ENCODE peak calls at places on chromosomes 3 and 15, in seven cellular contexts. U is left cardiac atrium, I is HS-5, S is GDM1, Z is LoVo, K is mesendoderm, O is type B pancreatic cell. Y is an unnamed sample.

GRCh38 chr3:184173374-184173722 is 1.3 kb upstream of the AP2M1 start:
- DNase-seq in U (no peak), I (no peak), S (no peak), Z (no peak), K (no peak), O (no peak), Y (no peak)

GRCh38 chr3:59444293-59444671 is 394.5 kb upstream of the CFAP20DC start:
- DNase-seq in U (no peak), I (no peak), S (no peak), Z (no peak), K (no peak), O (no peak), Y (no peak)

GRCh38 chr3:69740103-69741021 is 1.1 kb downstream of the MITF start:
- DNase-seq in U (peak), I (no peak), S (no peak), Z (peak), K (peak), O (no peak), Y (no peak)

GRCh38 chr3:42711491-42712343 is 9.1 kb upstream of the HHATL start:
- DNase-seq in U (peak), I (no peak), S (no peak), Z (no peak), K (peak), O (peak), Y (no peak)

GRCh38 chr15:69718445-69718844 is 265.8 kb downstream of the RPLP1 start:
- DNase-seq in U (no peak), I (no peak), S (no peak), Z (no peak), K (no peak), O (no peak), Y (no peak)

GRCh38 chr3:154182322-154182922 is 61.2 kb downstream of the ARHGEF26 start:
- DNase-seq in U (no peak), I (no peak), S (no peak), Z (no peak), K (no peak), O (no peak), Y (peak)

GRCh38 chr3:186361612-186362408 is at the start of gene DGKG:
- DNase-seq in U (peak), I (no peak), S (peak), Z (no peak), K (no peak), O (no peak), Y (no peak)

GRCh38 chr3:185716436-185717090 is 108.3 kb downstream of the IGF2BP2 start:
- DNase-seq in U (no peak), I (no peak), S (no peak), Z (no peak), K (peak), O (no peak), Y (no peak)

GRCh38 chr15:40454904-40455391 is 14.2 kb downstream of the BAHD1 start:
- DNase-seq in U (no peak), I (no peak), S (no peak), Z (no peak), K (no peak), O (no peak), Y (no peak)

GRCh38 chr3:30611613-30612421 is 5.4 kb downstream of the TGFBR2 start:
- DNase-seq in U (no peak), I (no peak), S (peak), Z (peak), K (peak), O (no peak), Y (no peak)

GRCh38 chr3:81218023-81218422 is 543.4 kb downstream of the GBE1 start:
- DNase-seq in U (no peak), I (peak), S (no peak), Z (peak), K (peak), O (no peak), Y (peak)

GRCh38 chr3:83738202-83738601 is 1220.6 kb upstream of the CADM2 start:
- DNase-seq in U (no peak), I (peak), S (no peak), Z (no peak), K (no peak), O (no peak), Y (no peak)

GRCh38 chr3:123871946-123872345 is 12.2 kb downstream of the MYLK start:
- DNase-seq in U (no peak), I (no peak), S (no peak), Z (no peak), K (no peak), O (no peak), Y (no peak)

GRCh38 chr15:71109890-71110289 is 5.4 kb upstream of the THSD4 start:
- DNase-seq in U (no peak), I (no peak), S (no peak), Z (no peak), K (no peak), O (no peak), Y (peak)

GRCh38 chr3:37125195-37125594 is 49.2 kb downstream of the LRRFIP2 start:
- DNase-seq in U (no peak), I (no peak), S (no peak), Z (no peak), K (no peak), O (no peak), Y (no peak)

GRCh38 chr15:50883903-50884302 is 24.6 kb upstream of the AP4E1 start:
- DNase-seq in U (no peak), I (no peak), S (peak), Z (peak), K (no peak), O (no peak), Y (no peak)

Y was measured in NCI-H82.